ENCODE peak calls at places on chromosome 19, in six cellular contexts. One of them, this sample, is unnamed.

GRCh38 chr19:33430674-33431277 is 57.3 kb downstream of the CEBPG start:
- DNase-seq in IMR-90: peak; percentile 61
- DNase-seq in mesenchymal stem cell: peak; percentile 62
- DNase-seq in neuronal stem cell: peak; percentile 59
- DNase-seq in H9: peak; percentile 78
- DNase-seq in trophoblast cell: peak; percentile 67
- DNase-seq in this sample: peak; percentile 39

GRCh38 chr19:3781603-3782002 is 4.6 kb downstream of the MATK start:
- DNase-seq in IMR-90: no peak
- DNase-seq in mesenchymal stem cell: no peak
- DNase-seq in neuronal stem cell: no peak
- DNase-seq in H9: no peak
- DNase-seq in trophoblast cell: no peak
- DNase-seq in this sample: no peak

GRCh38 chr19:17616961-17617806 is 61.7 kb downstream of the COLGALT1 start:
- DNase-seq in IMR-90: peak; percentile 9
- DNase-seq in mesenchymal stem cell: peak; percentile 39
- DNase-seq in neuronal stem cell: no peak
- DNase-seq in H9: peak; percentile 88
- DNase-seq in trophoblast cell: peak; percentile 90
- DNase-seq in this sample: peak; percentile 82

GRCh38 chr19:38549061-38549460 is 68.7 kb downstream of the MAP4K1 start:
- DNase-seq in IMR-90: no peak
- DNase-seq in mesenchymal stem cell: no peak
- DNase-seq in neuronal stem cell: no peak
- DNase-seq in H9: no peak
- DNase-seq in trophoblast cell: no peak
- DNase-seq in this sample: no peak

GRCh38 chr19:10007366-10007765 is 2.9 kb downstream of the COL5A3 start:
- DNase-seq in IMR-90: peak; percentile 47
- DNase-seq in mesenchymal stem cell: no peak
- DNase-seq in neuronal stem cell: no peak
- DNase-seq in H9: no peak
- DNase-seq in trophoblast cell: no peak
- DNase-seq in this sample: no peak

GRCh38 chr19:55305491-55305890 is 19.6 kb downstream of the TMEM150B start:
- DNase-seq in IMR-90: no peak
- DNase-seq in mesenchymal stem cell: peak; percentile 30
- DNase-seq in neuronal stem cell: no peak
- DNase-seq in H9: peak; percentile 69
- DNase-seq in trophoblast cell: peak; percentile 27
- DNase-seq in this sample: no peak

GRCh38 chr19:43532571-43532961 is 422 bp upstream of the ZNF575 start:
- DNase-seq in IMR-90: no peak
- DNase-seq in mesenchymal stem cell: no peak
- DNase-seq in neuronal stem cell: no peak
- DNase-seq in H9: peak; percentile 48
- DNase-seq in trophoblast cell: no peak
- DNase-seq in this sample: no peak

GRCh38 chr19:18488403-18488723 is 33.5 kb downstream of the ELL start:
- DNase-seq in IMR-90: no peak
- DNase-seq in mesenchymal stem cell: no peak
- DNase-seq in neuronal stem cell: no peak
- DNase-seq in H9: no peak
- DNase-seq in trophoblast cell: no peak
- DNase-seq in this sample: no peak

GRCh38 chr19:55229789-55230182 is 1.2 kb upstream of the TMEM86B start:
- DNase-seq in IMR-90: no peak
- DNase-seq in mesenchymal stem cell: no peak
- DNase-seq in neuronal stem cell: no peak
- DNase-seq in H9: no peak
- DNase-seq in trophoblast cell: no peak
- DNase-seq in this sample: no peak

GRCh38 chr19:16258440-16258903 is 60.8 kb downstream of the AP1M1 start:
- DNase-seq in IMR-90: no peak
- DNase-seq in mesenchymal stem cell: no peak
- DNase-seq in neuronal stem cell: no peak
- DNase-seq in H9: no peak
- DNase-seq in trophoblast cell: no peak
- DNase-seq in this sample: no peak

GRCh38 chr19:19662866-19663291 is 597 bp downstream of the ATP13A1 start:
- DNase-seq in IMR-90: peak; percentile 4
- DNase-seq in mesenchymal stem cell: peak; percentile 42
- DNase-seq in neuronal stem cell: no peak
- DNase-seq in H9: no peak
- DNase-seq in trophoblast cell: no peak
- DNase-seq in this sample: no peak

GRCh38 chr19:45250216-45250831 is 747 bp upstream of the MARK4 start:
- DNase-seq in IMR-90: no peak
- DNase-seq in mesenchymal stem cell: no peak
- DNase-seq in neuronal stem cell: no peak
- DNase-seq in H9: no peak
- DNase-seq in trophoblast cell: peak; percentile 87
- DNase-seq in this sample: no peak

DNA sequence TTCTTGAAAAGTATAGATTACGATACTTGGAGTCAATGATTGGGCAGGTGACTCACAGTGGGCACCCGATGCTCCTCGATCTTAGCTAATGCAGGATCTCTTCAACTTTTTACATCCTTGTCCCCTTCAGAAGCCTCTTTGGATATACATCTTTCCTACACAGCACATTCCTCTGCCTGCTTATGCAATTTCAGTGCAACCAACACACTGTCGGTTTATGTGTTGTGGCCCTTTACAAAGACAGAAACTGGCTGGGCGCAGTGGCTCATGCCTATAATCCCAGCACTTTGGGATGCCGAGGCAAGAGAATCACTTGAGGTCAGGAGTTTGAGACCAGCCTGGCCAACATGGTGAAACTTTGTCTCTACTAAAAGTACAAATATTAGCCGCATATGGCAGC is 2.6 kb downstream of the GPR42 start:
- DNase-seq in IMR-90: no peak
- DNase-seq in mesenchymal stem cell: no peak
- DNase-seq in neuronal stem cell: no peak
- DNase-seq in H9: no peak
- DNase-seq in trophoblast cell: no peak
- DNase-seq in this sample: no peak
- H3K14ac ChIP-seq in IMR-90: no peak overlapping the region
- H3K14ac ChIP-seq in mesenchymal stem cell: no peak overlapping the region
- H3K14ac ChIP-seq in neuronal stem cell: no peak overlapping the region
- H3K14ac ChIP-seq in H9: no peak overlapping the region
- H3K14ac ChIP-seq in trophoblast cell: no peak overlapping the region
- H3K14ac ChIP-seq in this sample: no peak overlapping the region

GRCh38 chr19:49894879-49895565 is 1.7 kb downstream of the IL4I1 start:
- DNase-seq in IMR-90: no peak
- DNase-seq in mesenchymal stem cell: no peak
- DNase-seq in neuronal stem cell: no peak
- DNase-seq in H9: no peak
- DNase-seq in trophoblast cell: no peak
- DNase-seq in this sample: no peak
- H3K14ac ChIP-seq in IMR-90: no peak overlapping the region
- H3K14ac ChIP-seq in mesenchymal stem cell: no peak overlapping the region
- H3K14ac ChIP-seq in neuronal stem cell: no peak overlapping the region
- H3K14ac ChIP-seq in H9: no peak overlapping the region
- H3K14ac ChIP-seq in trophoblast cell: no peak overlapping the region
- H3K14ac ChIP-seq in this sample: no peak overlapping the region

GRCh38 chr19:49614096-49614857 is 23.3 kb downstream of the PRR12 start:
- DNase-seq in IMR-90: peak; percentile 91
- DNase-seq in mesenchymal stem cell: peak; percentile 96
- DNase-seq in neuronal stem cell: no peak
- DNase-seq in H9: no peak
- DNase-seq in trophoblast cell: no peak
- DNase-seq in this sample: no peak

GRCh38 chr19:49613374-49613773 is 22.4 kb downstream of the PRR12 start:
- DNase-seq in IMR-90: no peak
- DNase-seq in mesenchymal stem cell: peak; percentile 61
- DNase-seq in neuronal stem cell: no peak
- DNase-seq in H9: no peak
- DNase-seq in trophoblast cell: no peak
- DNase-seq in this sample: no peak

GRCh38 chr19:49615861-49616260 is 24.1 kb downstream of the RRAS start:
- DNase-seq in IMR-90: no peak
- DNase-seq in mesenchymal stem cell: no peak
- DNase-seq in neuronal stem cell: no peak
- DNase-seq in H9: no peak
- DNase-seq in trophoblast cell: no peak
- DNase-seq in this sample: no peak

GRCh38 chr19:49616945-49617344 is 23.0 kb downstream of the RRAS start:
- DNase-seq in IMR-90: no peak
- DNase-seq in mesenchymal stem cell: no peak
- DNase-seq in neuronal stem cell: no peak
- DNase-seq in H9: no peak
- DNase-seq in trophoblast cell: no peak
- DNase-seq in this sample: no peak

GRCh38 chr19:49616532-49616931 is 23.4 kb downstream of the RRAS start:
- DNase-seq in IMR-90: no peak
- DNase-seq in mesenchymal stem cell: no peak
- DNase-seq in neuronal stem cell: no peak
- DNase-seq in H9: no peak
- DNase-seq in trophoblast cell: no peak
- DNase-seq in this sample: no peak
- H3K14ac ChIP-seq in IMR-90: no peak overlapping the region
- H3K14ac ChIP-seq in mesenchymal stem cell: no peak overlapping the region
- H3K14ac ChIP-seq in neuronal stem cell: no peak overlapping the region
- H3K14ac ChIP-seq in H9: no peak overlapping the region
- H3K14ac ChIP-seq in trophoblast cell: no peak overlapping the region
- H3K14ac ChIP-seq in this sample: no peak overlapping the region

GRCh38 chr19:29105629-29106352 is 107.2 kb downstream of the UQCRFS1 start:
- DNase-seq in IMR-90: no peak
- DNase-seq in mesenchymal stem cell: no peak
- DNase-seq in neuronal stem cell: no peak
- DNase-seq in H9: peak; percentile 33
- DNase-seq in trophoblast cell: no peak
- DNase-seq in this sample: no peak
- H3K14ac ChIP-seq in IMR-90: no peak overlapping the region
- H3K14ac ChIP-seq in mesenchymal stem cell: no peak overlapping the region
- H3K14ac ChIP-seq in neuronal stem cell: no peak overlapping the region
- H3K14ac ChIP-seq in H9: no peak overlapping the region
- H3K14ac ChIP-seq in trophoblast cell: no peak overlapping the region
- H3K14ac ChIP-seq in this sample: no peak overlapping the region